ENCODE peak calls at places on chromosome X, in six cellular contexts. W, A, T, Q, G and F are unnamed samples.

GRCh38 chrX:44483965-44484606 is 58.6 kb downstream of the FUNDC1 start:
- DNase-seq in T (peak), W (no peak), Q (no peak), G (no peak), A (no peak), F (no peak)

GRCh38 chrX:155148724-155149537 is 67.3 kb upstream of the VBP1 start:
- DNase-seq in T (no peak), G (peak), Q (no peak), W (peak), A (peak), F (no peak)

GRCh38 chrX:11755724-11756123 is 2.3 kb upstream of the MSL3 start:
- DNase-seq in G (no peak), Q (no peak), W (no peak), A (no peak), T (peak), F (no peak)

GRCh38 chrX:7083021-7083420 is 64.5 kb upstream of the STS start:
- DNase-seq in G (no peak), W (no peak), A (no peak), Q (no peak), T (no peak), F (no peak)

GRCh38 chrX:131671714-131672113 is 127.8 kb downstream of the OR13H1 start:
- DNase-seq in Q (no peak), T (no peak), G (no peak), A (no peak), W (no peak), F (no peak)

GRCh38 chrX:14398725-14399124 is 130.6 kb upstream of the GLRA2 start:
- DNase-seq in Q (no peak), T (peak), A (peak), G (peak), W (peak), F (peak)

GRCh38 chrX:132058975-132059374 is 35.9 kb downstream of the STK26 start:
- DNase-seq in W (no peak), G (no peak), A (no peak), Q (no peak), T (no peak), F (no peak)

GRCh38 chrX:7987160-7987992 is 60.2 kb upstream of the PNPLA4 start:
- DNase-seq in Q (no peak), W (peak), A (no peak), T (peak), G (peak), F (no peak)

GRCh38 chrX:134685662-134686061 is 27.4 kb upstream of the PLAC1 start:
- DNase-seq in G (peak), Q (no peak), T (no peak), W (peak), A (no peak), F (no peak)

GRCh38 chrX:153948847-153949819 is 4.7 kb upstream of the RENBP start:
- DNase-seq in T (no peak), G (no peak), Q (no peak), W (no peak), A (no peak), F (no peak)

GRCh38 chrX:7346021-7346420 is 198.1 kb upstream of the PUDP start:
- DNase-seq in W (peak), A (no peak), Q (no peak), T (no peak), G (peak), F (no peak)

GRCh38 chrX:138986235-138986634 is 274.7 kb upstream of the FGF13 start:
- DNase-seq in G (peak), A (no peak), Q (no peak), T (peak), W (peak), F (no peak)

GRCh38 chrX:119500061-119500800 is 32.0 kb downstream of the SLC25A5 start:
- DNase-seq in T (no peak), W (no peak), Q (no peak), A (no peak), G (no peak), F (no peak)

GRCh38 chrX:47658684-47659515 is at the start of gene UXT:
- DNase-seq in W (peak), T (peak), Q (peak), A (peak), G (peak), F (peak)

GRCh38 chrX:47607091-47607490 is 12.6 kb downstream of the SYN1 start:
- DNase-seq in A (no peak), T (no peak), G (peak), Q (no peak), W (peak), F (no peak)

GRCh38 chrX:67636532-67636931 is 92.7 kb downstream of the AR start:
- DNase-seq in T (no peak), Q (no peak), G (no peak), A (no peak), W (peak), F (no peak)

DNA sequence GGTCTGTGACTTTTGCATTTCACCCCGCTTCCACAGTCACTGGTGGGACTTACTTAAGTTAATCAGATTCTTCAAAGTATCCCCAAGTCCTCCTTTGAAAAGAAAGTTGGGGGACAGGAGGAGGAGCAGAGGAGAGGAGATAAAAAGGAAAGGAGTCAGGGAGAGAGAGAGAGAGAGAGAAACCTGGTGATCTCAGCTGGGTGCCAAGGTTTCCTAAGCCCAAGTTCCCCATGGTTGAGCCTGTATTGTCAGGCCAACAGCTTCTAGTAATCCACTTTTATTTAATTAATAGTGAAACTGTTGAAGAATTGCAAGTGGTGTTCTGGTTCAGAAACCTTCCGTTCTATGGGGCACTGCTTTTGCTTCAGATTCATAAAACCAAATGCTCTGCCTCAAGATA is 91.6 kb downstream of the AR start:
- DNase-seq in A (no peak), Q (no peak), T (no peak), G (no peak), W (peak), F (no peak)
- TF ChIP-seq CTCF in A (no peak), Q (no peak), T (no peak), G (no peak), W (no peak), F (no peak)

DNA sequence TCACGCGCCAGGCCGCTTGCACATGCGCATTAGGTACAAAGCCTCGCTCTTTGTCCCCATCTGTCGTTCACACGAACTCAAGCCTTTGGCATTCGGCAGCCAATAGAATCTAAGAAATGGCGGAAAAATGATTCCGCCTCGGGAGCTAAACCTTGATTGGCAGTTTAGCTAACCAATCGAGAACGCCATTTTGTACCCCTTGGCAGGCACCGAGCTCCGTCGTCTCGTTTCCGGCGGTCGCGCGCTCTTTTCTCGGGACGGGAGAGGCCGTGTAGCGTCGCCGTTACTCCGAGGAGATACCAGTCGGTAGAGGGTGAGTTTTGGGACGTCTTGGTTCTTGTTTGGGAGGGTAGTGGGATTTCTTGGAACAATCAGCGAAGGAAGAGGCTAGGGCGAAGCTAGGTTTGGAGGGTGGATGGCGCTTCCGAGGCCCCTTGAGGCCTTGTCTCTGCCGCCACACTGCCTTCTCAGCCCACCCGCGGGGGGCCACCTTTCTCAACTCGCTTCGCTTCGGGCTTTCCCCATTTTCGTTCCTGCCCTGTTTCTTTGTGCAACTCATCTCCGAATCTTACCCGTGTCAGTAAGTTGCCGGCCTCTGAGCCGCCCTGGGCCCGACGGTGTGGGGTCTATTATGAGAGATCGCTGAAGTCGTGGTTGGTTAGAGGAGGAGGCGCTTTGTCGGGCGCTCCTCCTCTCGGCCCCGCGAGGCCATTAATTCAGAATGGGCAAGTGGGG is at the start of gene NONO:
- DNase-seq in T (peak), G (peak), A (peak), W (peak), Q (peak), F (peak)
- TF ChIP-seq CTCF in T (peak), G (no peak), A (no peak), W (no peak), Q (no peak), F (peak)

GRCh38 chrX:140918398-140919043 is 83.9 kb upstream of the SPANXB1 start:
- DNase-seq in Q (no peak), G (peak), T (peak), A (no peak), W (peak), F (peak)
- TF ChIP-seq CTCF in Q (no peak), G (peak), T (peak), A (no peak), W (no peak), F (peak)

DNA sequence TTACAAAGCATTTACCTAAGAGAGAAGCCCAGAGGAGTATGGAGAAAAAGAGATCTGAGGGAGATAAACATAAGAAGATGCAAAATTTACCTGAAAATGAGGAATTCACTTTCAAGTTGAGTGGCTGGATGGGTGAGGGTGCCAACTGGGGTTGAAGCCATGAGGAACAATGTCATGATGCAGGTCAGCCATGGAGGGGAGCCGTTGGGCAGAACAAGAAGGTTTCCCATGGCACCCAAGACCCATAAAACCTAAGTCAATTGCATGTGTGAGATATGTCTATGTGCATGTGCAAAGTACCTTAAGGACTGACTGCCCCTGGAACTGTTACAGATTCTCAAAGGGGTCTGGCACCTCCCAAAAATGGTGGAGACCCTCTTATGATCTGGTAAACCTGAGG is 46.6 kb upstream of the PRRG1 start:
- DNase-seq in W (peak), Q (no peak), G (peak), A (peak), T (peak), F (peak)
- TF ChIP-seq CTCF in W (peak), Q (no peak), G (peak), A (no peak), T (peak), F (peak)